ENCODE peak calls at places on chromosomes 16 and 17, in nine cellular contexts. U, O, X, S, Q, R, Y, J and T are unnamed samples. For H3K27me3, the result is how much of the 10 kb centered on the place peaks cover.

GRCh38 chr17:13888043-13888442 is 181.3 kb upstream of the COX10 start:
- DNase-seq in X (peak), S (peak), Q (peak), J (peak), O (no peak), U (peak), R (peak), Y (no peak), T (no peak)

GRCh38 chr16:75622762-75623605 is at the start of gene ADAT1:
- DNase-seq in O (peak), S (peak), R (peak), Y (peak), J (peak), Q (peak), X (peak), U (peak), T (peak)

GRCh38 chr16:61324044-61324443 is 712.2 kb downstream of the CDH8 start:
- DNase-seq in X (no peak), O (no peak), S (no peak), J (no peak), U (no peak), Q (no peak), R (no peak), Y (no peak), T (no peak)

GRCh38 chr16:22425036-22425801 is 50.8 kb upstream of the CDR2 start:
- DNase-seq in J (no peak), X (no peak), S (peak), O (no peak), Q (peak), U (no peak), R (peak), Y (no peak), T (no peak)

GRCh38 chr16:30127994-30128393 is 5.0 kb upstream of the MAPK3 start:
- DNase-seq in Y (no peak), J (no peak), R (no peak), U (no peak), O (no peak), S (no peak), Q (no peak), X (no peak), T (no peak)

GRCh38 chr16:23597003-23597756 is 1.1 kb upstream of the NDUFAB1 start:
- DNase-seq in J (no peak), Q (peak), U (peak), R (no peak), X (no peak), Y (no peak), S (peak), O (no peak), T (no peak)

GRCh38 chr17:35069311-35069710 is 5.8 kb upstream of the RFFL start:
- DNase-seq in O (no peak), X (peak), J (peak), R (no peak), S (no peak), U (no peak), Q (no peak), Y (no peak), T (no peak)

GRCh38 chr16:70161350-70161749 is 12.2 kb upstream of the CLEC18C start:
- DNase-seq in O (no peak), X (no peak), Q (no peak), U (no peak), J (no peak), R (no peak), S (peak), Y (no peak), T (no peak)

GRCh38 chr17:5759501-5759925 is 175.2 kb upstream of the NLRP1 start:
- DNase-seq in O (no peak), S (peak), Y (no peak), X (no peak), R (no peak), J (no peak), U (no peak), Q (no peak), T (no peak)

GRCh38 chr17:67054608-67055007 is 10.3 kb downstream of the CACNG1 start:
- DNase-seq in R (no peak), S (no peak), O (no peak), Y (peak), Q (no peak), U (no peak), J (no peak), X (no peak), T (no peak)

GRCh38 chr17:67055041-67055443 is 10.7 kb downstream of the CACNG1 start:
- DNase-seq in J (no peak), R (no peak), U (no peak), Q (no peak), X (no peak), O (no peak), S (no peak), Y (peak), T (no peak)

GRCh38 chr17:67053438-67054000 is 9.2 kb downstream of the CACNG1 start:
- DNase-seq in O (no peak), Y (no peak), Q (no peak), S (no peak), U (no peak), X (no peak), J (no peak), R (no peak), T (no peak)

GRCh38 chr17:67052720-67053437 is 8.5 kb downstream of the CACNG1 start:
- DNase-seq in R (no peak), U (no peak), J (no peak), S (no peak), X (no peak), Y (no peak), O (no peak), Q (no peak), T (no peak)

DNA sequence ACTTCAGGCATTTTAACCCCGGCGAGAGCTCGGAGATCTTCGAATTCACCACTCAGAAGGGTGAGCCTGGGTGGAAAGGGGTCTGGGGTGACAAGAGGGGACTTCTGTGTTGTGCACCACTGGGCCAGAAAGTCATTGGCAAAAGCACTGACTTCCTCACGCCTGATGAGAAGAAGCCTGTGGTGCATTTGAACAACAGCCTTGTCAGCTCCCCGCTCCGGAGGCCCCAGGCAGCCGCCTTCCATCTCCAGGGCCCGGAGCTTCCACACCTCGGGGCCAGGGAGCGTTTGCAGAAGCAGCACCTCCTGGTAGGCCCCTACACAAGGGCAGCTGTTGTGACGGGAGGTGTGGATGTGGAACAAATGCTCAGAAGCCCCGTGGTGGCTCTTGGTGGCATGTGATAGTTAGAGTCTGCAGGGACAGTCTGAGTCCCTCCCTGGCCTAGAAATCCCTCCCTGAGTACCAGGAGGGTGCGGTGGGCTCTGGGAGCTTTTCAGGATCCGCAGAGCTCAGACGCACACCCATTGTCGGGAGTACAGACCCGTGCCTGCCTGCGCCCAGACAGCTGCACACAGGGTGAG is 9.7 kb downstream of the CACNG1 start:
- DNase-seq in Y (peak), R (no peak), O (no peak), S (no peak), U (no peak), Q (no peak), J (no peak), X (no peak), T (no peak)
- TF ChIP-seq CTCF in Y (no peak), R (no peak), O (no peak), S (no peak), U (no peak), Q (no peak), J (no peak), X (no peak), T (no peak)

GRCh38 chr16:74601131-74601871 is 5.6 kb downstream of the GLG1 start:
- DNase-seq in U (no peak), Q (no peak), O (no peak), Y (no peak), J (no peak), R (no peak), X (no peak), S (no peak), T (no peak)
- H3K27ac ChIP-seq in U (peak), Q (no peak), O (no peak), Y (no peak), J (no peak), R (no peak), X (no peak), S (no peak), T (no peak)

DNA sequence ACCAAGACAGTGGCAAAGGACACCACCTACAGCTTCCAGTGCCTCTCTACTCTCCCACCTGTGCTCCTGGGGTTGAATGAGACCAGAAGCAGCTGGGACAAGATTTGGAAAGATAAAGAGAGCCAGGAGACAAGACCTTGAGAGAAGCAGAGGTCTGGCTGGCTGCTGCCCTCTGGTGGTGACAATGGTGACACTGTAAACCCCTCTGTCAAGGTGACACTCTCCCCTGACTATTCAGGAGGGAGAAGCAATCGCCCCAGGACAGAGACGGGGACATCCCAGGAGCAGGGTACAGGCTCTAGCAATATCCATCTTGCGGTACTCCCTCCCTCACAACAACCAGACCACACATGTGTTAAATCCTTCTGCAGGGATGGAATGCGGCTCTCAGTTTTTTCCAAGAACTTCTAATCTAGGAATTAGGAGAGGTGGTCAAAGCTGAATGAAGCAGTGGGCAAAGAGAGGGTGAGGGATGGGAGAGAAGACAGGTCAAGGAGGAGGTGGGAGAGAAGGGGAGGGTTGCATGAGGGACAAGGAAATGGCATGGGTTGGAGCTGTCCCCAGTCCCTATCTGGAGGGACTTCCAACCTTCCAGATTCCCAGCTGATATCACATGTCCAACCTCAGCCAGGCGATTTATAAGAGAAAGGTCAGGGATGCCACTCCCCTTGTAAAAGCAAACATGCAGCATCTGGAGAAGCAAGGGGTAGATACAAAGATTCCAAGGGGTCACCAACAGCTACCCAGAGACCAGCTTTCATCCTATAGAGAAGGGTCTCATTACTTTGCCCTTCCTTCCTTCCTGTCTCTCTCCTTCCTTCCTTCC is 2.9 kb downstream of the PHOSPHO1 start:
- DNase-seq in R (peak), Y (peak), S (peak), Q (peak), O (peak), U (peak), X (peak), J (peak), T (peak)
- H3K27me3 ChIP-seq in R (half or more), Y (under half), S (under half), Q (under half), O (under half), U (half or more), X (under half), J (under half), T (half or more)

GRCh38 chr17:19363114-19363438 is 553 bp upstream of the B9D1 start:
- DNase-seq in O (no peak), J (no peak), Y (no peak), X (no peak), Q (no peak), S (no peak), R (no peak), U (no peak), T (no peak)
- TF ChIP-seq CTCF in O (no peak), J (no peak), Y (no peak), X (no peak), Q (peak), S (no peak), R (no peak), U (no peak), T (no peak)

GRCh38 chr17:72474740-72475477 is 354.1 kb downstream of the SOX9 start:
- DNase-seq in Y (no peak), O (no peak), U (no peak), R (no peak), Q (no peak), S (no peak), J (no peak), X (no peak), T (no peak)
- H3K27ac ChIP-seq in Y (no peak), O (no peak), U (no peak), R (no peak), Q (no peak), S (no peak), J (no peak), X (no peak), T (no peak)

GRCh38 chr17:80047176-80047575 is 10.7 kb downstream of the CCDC40 start:
- DNase-seq in Y (no peak), U (no peak), J (no peak), O (no peak), X (no peak), Q (no peak), R (no peak), S (no peak), T (no peak)

GRCh38 chr17:80049986-80050385 is 13.5 kb downstream of the CCDC40 start:
- DNase-seq in S (no peak), U (no peak), O (no peak), X (no peak), R (no peak), J (no peak), Q (no peak), Y (no peak), T (no peak)

GRCh38 chr17:80051681-80052080 is 15.2 kb downstream of the CCDC40 start:
- DNase-seq in S (no peak), O (no peak), Y (no peak), J (no peak), X (no peak), Q (no peak), R (no peak), U (no peak), T (no peak)

GRCh38 chr17:80053102-80053501 is 16.7 kb downstream of the CCDC40 start:
- DNase-seq in U (no peak), X (no peak), Q (no peak), S (no peak), Y (no peak), R (no peak), O (no peak), J (no peak), T (no peak)

GRCh38 chr17:80050706-80051105 is 14.3 kb downstream of the CCDC40 start:
- DNase-seq in J (no peak), O (no peak), S (no peak), R (no peak), X (no peak), Y (no peak), Q (no peak), U (no peak), T (no peak)
- H3K27me3 ChIP-seq in J (under half), O (under half), S (under half), R (under half), X (under half), Y (under half), Q (under half), U (under half), T (under half)

GRCh38 chr16:49346459-49346858 is 27.1 kb upstream of the C16orf78 start:
- DNase-seq in S (no peak), Y (no peak), X (no peak), J (no peak), Q (no peak), O (no peak), U (no peak), R (no peak), T (no peak)

GRCh38 chr16:49347476-49347875 is 26.1 kb upstream of the C16orf78 start:
- DNase-seq in X (no peak), U (no peak), O (no peak), S (no peak), R (no peak), Y (no peak), Q (no peak), J (no peak), T (no peak)

GRCh38 chr16:49349446-49350168 is 24.0 kb upstream of the C16orf78 start:
- DNase-seq in S (no peak), U (peak), Q (no peak), Y (no peak), R (no peak), J (no peak), X (no peak), O (no peak), T (no peak)

GRCh38 chr16:49350265-49351103 is 23.1 kb upstream of the C16orf78 start:
- DNase-seq in R (peak), S (peak), X (peak), Y (peak), O (peak), Q (peak), U (peak), J (peak), T (no peak)

GRCh38 chr16:49348408-49349176 is 25.0 kb upstream of the C16orf78 start:
- DNase-seq in Y (no peak), S (no peak), O (no peak), Q (no peak), R (no peak), J (no peak), U (no peak), X (no peak), T (no peak)
- TF ChIP-seq CTCF in Y (peak), S (peak), O (no peak), Q (no peak), R (no peak), J (no peak), U (no peak), X (no peak), T (no peak)

DNA sequence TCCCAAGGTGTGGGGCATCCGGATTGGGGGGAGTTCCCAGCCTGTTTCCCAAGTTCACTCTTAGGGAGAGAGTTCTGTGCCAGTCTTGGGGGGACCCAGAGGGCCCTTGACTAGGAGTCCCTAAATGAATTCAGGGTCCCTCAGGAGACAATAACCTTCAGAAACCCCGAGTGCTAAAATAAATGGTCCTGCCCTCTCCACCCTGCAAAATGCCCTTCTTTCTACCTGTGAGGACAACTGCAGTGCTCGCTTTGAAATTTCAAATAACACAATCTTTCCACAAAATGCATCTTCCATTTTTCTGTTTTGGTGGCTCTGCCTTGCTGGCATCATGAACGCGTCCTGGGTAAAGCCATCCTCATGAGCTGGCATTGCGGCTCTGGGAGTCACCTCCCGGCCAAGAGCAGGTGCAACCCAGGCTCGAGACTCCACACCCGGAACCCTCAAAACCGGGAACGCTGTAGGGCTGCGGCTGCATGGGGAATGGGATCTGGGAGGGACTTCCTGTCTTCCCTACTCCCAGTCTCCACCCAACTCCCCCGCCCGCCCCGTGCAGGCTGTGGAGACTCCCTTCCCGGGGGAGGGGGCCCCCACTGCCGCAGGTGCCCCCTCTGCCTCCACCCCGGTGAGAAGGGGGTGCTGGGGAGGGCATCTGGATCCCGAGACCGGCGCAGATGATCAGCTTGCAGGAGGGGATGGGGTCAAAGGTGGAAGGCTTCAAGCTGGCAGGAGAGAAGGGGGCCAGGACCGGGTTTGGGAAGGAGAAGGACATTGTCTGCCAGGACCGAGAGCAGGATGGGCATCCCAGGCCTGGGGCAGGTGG is at the start of gene ZNF205:
- DNase-seq in S (peak), O (peak), U (peak), Y (peak), X (peak), J (peak), Q (peak), R (peak), T (no peak)
- H3K27ac ChIP-seq in S (peak), O (peak), U (peak), Y (peak), X (peak), J (no peak), Q (peak), R (peak), T (peak)

GRCh38 chr17:17103160-17103559 is 60.9 kb downstream of the MPRIP start:
- DNase-seq in X (no peak), U (peak), J (no peak), O (no peak), Q (no peak), S (no peak), R (no peak), Y (no peak), T (no peak)
- H3K27me3 ChIP-seq in X (under half), U (under half), J (under half), O (under half), Q (under half), S (under half), R (under half), Y (under half), T (under half)

GRCh38 chr16:49756971-49757743 is 98.8 kb downstream of the ZNF423 start:
- DNase-seq in Y (no peak), U (no peak), Q (no peak), R (no peak), X (no peak), J (peak), S (no peak), O (no peak), T (no peak)

GRCh38 chr16:49754495-49755290 is 101.2 kb downstream of the ZNF423 start:
- DNase-seq in R (peak), Q (peak), J (peak), Y (peak), O (no peak), S (peak), U (peak), X (no peak), T (no peak)

GRCh38 chr16:49755716-49756115 is 100.2 kb downstream of the ZNF423 start:
- DNase-seq in Q (no peak), S (no peak), J (no peak), R (no peak), U (no peak), X (no peak), O (no peak), Y (no peak), T (no peak)

GRCh38 chr16:49757744-49758069 is 98.2 kb downstream of the ZNF423 start:
- DNase-seq in R (no peak), U (no peak), Y (no peak), O (no peak), J (no peak), X (no peak), S (no peak), Q (no peak), T (no peak)

DNA sequence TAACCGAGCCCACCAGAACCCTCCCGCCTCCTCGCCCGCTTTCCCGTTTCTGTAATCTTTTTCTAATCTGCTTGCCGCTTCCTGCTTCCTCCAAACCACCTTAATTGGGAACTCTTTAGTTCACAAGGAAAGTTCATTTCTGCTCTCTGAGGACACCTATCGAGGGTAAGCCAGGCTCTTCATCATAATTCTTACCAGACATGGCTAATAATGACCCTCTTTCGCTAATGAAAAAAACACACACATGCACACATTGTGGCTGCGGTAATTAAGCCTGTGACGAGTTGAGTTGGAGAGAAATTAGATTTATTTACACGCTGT is 100.7 kb downstream of the ZNF423 start:
- DNase-seq in J (peak), U (peak), S (peak), X (peak), R (peak), Y (no peak), Q (no peak), O (no peak), T (peak)
- TF ChIP-seq CTCF in J (peak), U (peak), S (peak), X (peak), R (peak), Y (peak), Q (peak), O (peak), T (peak)